ENCODE peak calls at places on chromosomes 1 and 21, in six cellular contexts. E, H, U, Q, K and A are unnamed samples.

GRCh38 chr21:32595431-32595830 is 10.1 kb upstream of the TCP10L start:
- DNase-seq in E (no peak), H (no peak), U (no peak), Q (no peak), K (no peak), A (no peak)

GRCh38 chr1:157944666-157945280 is 48.7 kb upstream of the KIRREL1 start:
- DNase-seq in E (no peak), H (no peak), U (no peak), Q (no peak), K (no peak), A (no peak)

GRCh38 chr21:46118871-46119564 is 21.1 kb downstream of the COL6A2 start:
- DNase-seq in E (no peak), H (no peak), U (no peak), Q (no peak), K (no peak), A (peak; percentile 38)

GRCh38 chr1:172394811-172395210 is 25.7 kb upstream of the C1orf105 start:
- DNase-seq in E (no peak), H (no peak), U (no peak), Q (no peak), K (no peak), A (no peak)

GRCh38 chr1:48610628-48611542 is 138.9 kb upstream of the SPATA6 start:
- DNase-seq in E (no peak), H (no peak), U (peak; percentile 68), Q (peak; percentile 30), K (no peak), A (no peak)

GRCh38 chr1:87560961-87561360 is 232.3 kb downstream of the LMO4 start:
- DNase-seq in E (no peak), H (no peak), U (no peak), Q (no peak), K (no peak), A (no peak)

GRCh38 chr21:46639489-46640386 is 4.3 kb downstream of the PRMT2 start:
- DNase-seq in E (no peak), H (peak; percentile 20), U (no peak), Q (no peak), K (no peak), A (no peak)

GRCh38 chr1:203129501-203130231 is 2.1 kb downstream of the ADORA1 start:
- DNase-seq in E (no peak), H (no peak), U (no peak), Q (no peak), K (no peak), A (peak; percentile 39)

GRCh38 chr1:33302325-33302724 is 18.6 kb downstream of the A3GALT2 start:
- DNase-seq in E (no peak), H (no peak), U (no peak), Q (no peak), K (no peak), A (no peak)

GRCh38 chr1:18175530-18176377 is 68.2 kb downstream of the IGSF21 start:
- DNase-seq in E (no peak), H (no peak), U (peak; percentile 79), Q (no peak), K (no peak), A (peak; percentile 75)
- H3K27ac ChIP-seq in E (no peak overlapping the region), H (no peak overlapping the region), U (no peak overlapping the region), Q (no peak overlapping the region), K (no peak overlapping the region), A (no peak overlapping the region)

GRCh38 chr1:53122194-53122846 is 20.1 kb downstream of the SLC1A7 start:
- DNase-seq in E (no peak), H (no peak), U (no peak), Q (no peak), K (no peak), A (no peak)
- H3K27ac ChIP-seq in E (no peak overlapping the region), H (peak overlapping the region; percentile 54), U (no peak overlapping the region), Q (no peak overlapping the region), K (no peak overlapping the region), A (peak overlapping the region; percentile 32)

DNA sequence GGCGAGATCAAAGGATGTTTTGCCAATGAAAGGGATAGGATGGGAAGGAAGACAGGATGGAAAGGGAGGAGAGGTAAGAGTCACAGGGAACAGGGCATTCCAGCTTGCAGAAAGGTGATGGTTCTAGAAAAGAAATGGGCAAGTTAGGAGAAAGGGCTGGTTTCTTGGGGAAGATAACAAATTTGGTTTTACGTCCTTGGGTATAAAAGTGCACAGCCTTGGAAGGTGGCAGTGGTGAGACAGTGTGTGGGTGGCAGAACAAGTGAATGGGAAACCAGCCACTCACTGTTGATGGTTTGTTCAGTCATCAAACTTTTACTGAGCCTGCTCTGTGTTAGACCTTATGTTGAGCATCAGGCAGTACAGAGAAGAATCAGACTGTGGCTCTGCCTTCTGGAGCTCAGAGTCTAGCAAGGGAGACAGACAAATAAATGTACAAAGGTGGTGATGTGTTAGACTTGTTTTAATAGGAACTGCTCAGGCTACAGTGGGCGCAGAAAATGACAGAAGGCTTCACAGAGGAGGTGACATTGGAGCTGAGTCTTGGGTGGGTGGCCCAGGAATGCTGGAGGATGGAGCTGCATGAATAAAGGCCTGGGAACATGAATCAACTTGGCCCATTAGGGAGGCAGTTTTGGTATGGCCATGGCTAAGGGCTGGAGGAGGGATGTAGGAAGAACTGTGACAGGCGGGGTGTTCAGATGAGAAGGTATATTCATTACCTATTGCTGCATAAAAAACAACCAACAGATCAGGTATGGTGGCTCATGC is 76.3 kb downstream of the EPHB2 start:
- DNase-seq in E (no peak), H (no peak), U (no peak), Q (no peak), K (no peak), A (no peak)
- H3K27ac ChIP-seq in E (no peak overlapping the region), H (no peak overlapping the region), U (no peak overlapping the region), Q (no peak overlapping the region), K (no peak overlapping the region), A (no peak overlapping the region)

DNA sequence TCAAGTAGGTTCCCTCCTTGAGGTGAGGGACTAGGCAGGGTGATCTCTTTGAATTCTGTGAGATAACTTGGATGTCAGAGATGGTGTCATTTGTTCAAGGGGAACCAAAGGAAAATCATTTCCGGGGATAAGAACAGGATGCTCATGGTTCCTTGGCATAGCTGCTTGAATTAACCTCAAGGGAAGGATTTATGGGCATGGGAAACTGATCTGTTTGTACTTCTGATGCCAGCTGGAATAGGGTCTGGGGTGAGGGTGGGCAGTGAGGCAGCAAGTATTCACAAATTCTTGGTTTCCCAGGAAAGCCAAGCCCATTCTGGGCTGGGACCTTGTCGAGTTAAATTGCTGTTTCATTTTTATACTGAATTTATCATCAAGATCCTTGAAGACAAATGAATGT is 14.1 kb downstream of the INTS3 start:
- DNase-seq in E (no peak), H (no peak), U (no peak), Q (no peak), K (no peak), A (no peak)
- H3K27ac ChIP-seq in E (no peak overlapping the region), H (peak overlapping the region; percentile 74), U (no peak overlapping the region), Q (no peak overlapping the region), K (no peak overlapping the region), A (no peak overlapping the region)

GRCh38 chr1:151619489-151620093 is 7.7 kb downstream of the SNX27 start:
- DNase-seq in E (no peak), H (no peak), U (peak; percentile 45), Q (no peak), K (no peak), A (no peak)
- H3K27ac ChIP-seq in E (no peak overlapping the region), H (peak overlapping the region; percentile 65), U (no peak overlapping the region), Q (peak overlapping the region; percentile 41), K (no peak overlapping the region), A (no peak overlapping the region)

GRCh38 chr1:53073899-53074311 is 11.9 kb downstream of the PODN start:
- DNase-seq in E (no peak), H (no peak), U (no peak), Q (no peak), K (no peak), A (peak; percentile 35)
- H3K27ac ChIP-seq in E (no peak overlapping the region), H (no peak overlapping the region), U (no peak overlapping the region), Q (no peak overlapping the region), K (no peak overlapping the region), A (no peak overlapping the region)

GRCh38 chr1:186930248-186930647 is 101.5 kb downstream of the PLA2G4A start:
- DNase-seq in E (no peak), H (no peak), U (no peak), Q (no peak), K (no peak), A (no peak)
- H3K27ac ChIP-seq in E (no peak overlapping the region), H (no peak overlapping the region), U (no peak overlapping the region), Q (no peak overlapping the region), K (no peak overlapping the region), A (no peak overlapping the region)

GRCh38 chr1:147924813-147925212 is 3.4 kb upstream of the GPR89B start:
- DNase-seq in E (no peak), H (no peak), U (peak; percentile 50), Q (no peak), K (no peak), A (no peak)
- H3K27ac ChIP-seq in E (no peak overlapping the region), H (peak overlapping the region; percentile 27), U (peak overlapping the region; percentile 48), Q (no peak overlapping the region), K (no peak overlapping the region), A (no peak overlapping the region)

GRCh38 chr1:154840557-154841176 is 29.4 kb downstream of the KCNN3 start:
- DNase-seq in E (no peak), H (no peak), U (peak; percentile 39), Q (no peak), K (no peak), A (no peak)
- H3K27ac ChIP-seq in E (peak overlapping the region; percentile 26), H (peak overlapping the region; percentile 24), U (no peak overlapping the region), Q (peak overlapping the region; percentile 20), K (no peak overlapping the region), A (peak overlapping the region; percentile 41)